ENCODE peak calls at places on chromosomes 2 and 18, in four cellular contexts. K, U, F and H are unnamed samples.

GRCh38 chr2:176002684-176003225 is 688 bp upstream of the LNPK start:
- DNase-seq in K (peak), U (no peak), F (peak), H (peak)

GRCh38 chr18:61322265-61322873 is 10.9 kb upstream of the CDH20 start:
- DNase-seq in K (peak), U (peak), F (peak), H (peak)

GRCh38 chr2:239575931-239576445 is 175.2 kb upstream of the HDAC4 start:
- DNase-seq in K (no peak), U (no peak), F (no peak), H (no peak)

GRCh38 chr18:3717626-3718025 is 267.7 kb downstream of the TGIF1 start:
- DNase-seq in K (no peak), U (peak), F (no peak), H (no peak)

GRCh38 chr2:25790074-25790473 is 88.2 kb downstream of the ASXL2 start:
- DNase-seq in K (no peak), U (no peak), F (no peak), H (no peak)

GRCh38 chr2:23235292-23235691 is 149.7 kb upstream of the KLHL29 start:
- DNase-seq in K (no peak), U (no peak), F (no peak), H (no peak)

GRCh38 chr2:99636432-99637034 is 146.7 kb upstream of the REV1 start:
- DNase-seq in K (no peak), U (peak), F (no peak), H (peak)

GRCh38 chr2:86412007-86412406 is 29.2 kb upstream of the KDM3A start:
- DNase-seq in K (no peak), U (no peak), F (no peak), H (no peak)

GRCh38 chr2:85132834-85133637 is at the start of gene TCF7L1:
- DNase-seq in K (peak), U (no peak), F (peak), H (peak)

GRCh38 chr2:218832520-218832919 is 917 bp upstream of the PRKAG3 start:
- DNase-seq in K (no peak), U (no peak), F (no peak), H (no peak)

GRCh38 chr18:9055185-9055584 is 47.3 kb upstream of the NDUFV2 start:
- DNase-seq in K (peak), U (no peak), F (peak), H (no peak)

GRCh38 chr18:77749189-77749588 is 499.5 kb downstream of the GALR1 start:
- DNase-seq in K (no peak), U (no peak), F (peak), H (no peak)

GRCh38 chr2:179344280-179344961 is 79.8 kb upstream of the SESTD1 start:
- DNase-seq in K (peak), U (no peak), F (peak), H (no peak)

DNA sequence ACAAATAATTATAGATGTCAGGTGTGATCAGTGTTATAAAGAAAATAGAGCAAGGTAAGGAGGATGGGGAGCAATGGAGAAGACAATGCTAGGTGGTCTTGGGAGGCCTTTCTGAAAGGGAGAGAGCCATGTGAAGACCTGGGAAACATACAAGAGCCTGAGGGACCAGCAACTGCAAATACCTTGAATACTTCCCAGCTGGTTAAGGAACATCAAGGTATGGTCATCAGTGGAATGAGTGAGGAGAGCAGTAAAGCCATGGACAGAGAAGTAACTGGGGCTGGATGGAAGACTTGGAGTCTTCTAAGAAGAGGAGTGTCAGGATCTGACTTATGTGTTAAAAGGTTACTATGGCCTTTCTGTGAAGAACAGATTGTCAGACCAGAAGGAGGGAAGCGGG is 22.6 kb upstream of the EXOC6B start:
- DNase-seq in K (no peak), U (no peak), F (no peak), H (no peak)
- H3K4me3 ChIP-seq in K (no peak), U (no peak), F (no peak), H (no peak)

GRCh38 chr2:65361623-65362022 is 70.8 kb downstream of the SPRED2 start:
- DNase-seq in K (no peak), U (no peak), F (no peak), H (no peak)

GRCh38 chr2:65357095-65357958 is 75.1 kb downstream of the SPRED2 start:
- DNase-seq in K (no peak), U (peak), F (no peak), H (no peak)

GRCh38 chr2:65360441-65360840 is 72.0 kb downstream of the SPRED2 start:
- DNase-seq in K (no peak), U (no peak), F (no peak), H (no peak)

GRCh38 chr2:65357959-65358294 is 74.5 kb downstream of the SPRED2 start:
- DNase-seq in K (no peak), U (no peak), F (no peak), H (no peak)

DNA sequence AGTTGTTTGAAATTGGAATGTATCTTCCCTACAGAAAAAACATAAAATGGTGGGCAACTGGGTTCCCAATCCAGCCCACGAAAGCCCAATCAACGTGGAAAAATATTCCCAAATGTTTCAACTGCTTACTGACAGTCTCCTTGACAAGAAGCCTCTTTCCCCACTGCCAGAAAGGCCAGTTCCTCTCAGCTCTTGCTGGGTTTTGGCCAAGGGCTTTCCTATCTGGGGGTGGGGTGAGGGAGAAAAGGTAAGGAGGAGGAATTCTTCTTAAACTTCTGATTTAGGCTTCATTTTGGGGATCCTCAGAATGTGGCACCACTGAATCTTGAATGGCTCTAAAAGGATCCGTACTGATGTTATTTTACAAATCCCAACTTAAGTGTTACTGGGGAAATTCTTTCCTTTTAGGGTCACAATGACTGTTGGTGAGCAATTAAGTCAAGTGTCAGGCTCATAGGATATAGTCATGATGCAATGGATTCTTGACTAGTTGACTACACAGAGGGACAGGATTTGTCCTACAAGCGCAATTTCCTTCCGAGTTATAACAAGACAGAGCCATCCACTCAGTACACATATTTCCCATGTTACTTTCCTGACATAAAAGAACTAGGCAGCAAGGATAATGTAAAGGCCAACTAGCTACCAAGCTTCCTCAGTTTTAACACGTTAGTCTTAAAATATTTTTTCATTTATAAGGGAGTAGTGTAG is 73.6 kb downstream of the SPRED2 start:
- DNase-seq in K (no peak), U (no peak), F (no peak), H (no peak)
- H3K4me3 ChIP-seq in K (no peak), U (no peak), F (no peak), H (no peak)

DNA sequence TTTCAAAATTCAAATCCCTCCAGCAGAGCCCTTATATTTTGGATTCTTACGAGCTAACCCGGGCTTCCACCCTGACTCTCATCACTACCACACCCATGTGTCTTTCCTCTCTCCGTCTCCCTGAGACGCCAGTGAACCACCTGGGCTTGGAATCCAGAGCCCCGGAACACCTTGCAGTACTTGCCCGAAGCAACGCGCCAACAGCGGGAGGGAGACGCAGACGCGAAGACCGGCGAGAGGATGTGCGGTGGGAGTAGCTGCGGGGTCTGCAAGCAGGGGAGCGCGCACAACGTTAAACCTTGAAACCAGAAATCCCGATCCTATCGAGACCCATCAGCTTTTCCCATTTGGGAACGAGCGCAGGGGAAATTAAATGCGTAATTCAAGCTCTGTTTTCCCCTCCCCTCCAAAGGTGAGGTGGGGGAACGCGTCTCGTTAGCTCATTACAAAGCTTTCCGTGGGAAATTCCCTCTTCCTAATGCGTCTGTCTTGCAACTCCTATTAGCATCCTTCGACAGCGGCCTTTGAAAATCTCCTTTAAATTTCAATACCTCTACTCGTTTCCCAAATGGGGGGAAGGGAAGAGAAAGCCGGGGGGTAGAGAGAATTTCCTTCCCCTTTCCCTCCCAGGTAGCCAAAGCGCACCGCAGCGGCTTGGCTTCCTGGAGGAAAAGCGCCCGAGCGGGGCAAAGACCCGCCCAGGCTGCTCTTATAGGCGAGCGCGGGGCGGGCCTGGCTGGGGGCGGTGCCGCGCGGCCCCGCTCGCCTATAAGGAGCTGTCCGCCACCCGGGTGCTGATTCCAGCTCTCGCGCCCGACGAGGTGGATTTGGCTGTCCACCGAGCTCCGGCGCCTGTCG is at the start of gene CNTNAP5:
- DNase-seq in K (peak), U (no peak), F (no peak), H (peak)
- H3K4me3 ChIP-seq in K (no peak), U (no peak), F (no peak), H (peak)

GRCh38 chr2:46701152-46701551 is 214.5 kb downstream of the MCFD2 start:
- DNase-seq in K (peak), U (no peak), F (no peak), H (no peak)
- H3K4me3 ChIP-seq in K (peak), U (no peak), F (peak), H (no peak)

DNA sequence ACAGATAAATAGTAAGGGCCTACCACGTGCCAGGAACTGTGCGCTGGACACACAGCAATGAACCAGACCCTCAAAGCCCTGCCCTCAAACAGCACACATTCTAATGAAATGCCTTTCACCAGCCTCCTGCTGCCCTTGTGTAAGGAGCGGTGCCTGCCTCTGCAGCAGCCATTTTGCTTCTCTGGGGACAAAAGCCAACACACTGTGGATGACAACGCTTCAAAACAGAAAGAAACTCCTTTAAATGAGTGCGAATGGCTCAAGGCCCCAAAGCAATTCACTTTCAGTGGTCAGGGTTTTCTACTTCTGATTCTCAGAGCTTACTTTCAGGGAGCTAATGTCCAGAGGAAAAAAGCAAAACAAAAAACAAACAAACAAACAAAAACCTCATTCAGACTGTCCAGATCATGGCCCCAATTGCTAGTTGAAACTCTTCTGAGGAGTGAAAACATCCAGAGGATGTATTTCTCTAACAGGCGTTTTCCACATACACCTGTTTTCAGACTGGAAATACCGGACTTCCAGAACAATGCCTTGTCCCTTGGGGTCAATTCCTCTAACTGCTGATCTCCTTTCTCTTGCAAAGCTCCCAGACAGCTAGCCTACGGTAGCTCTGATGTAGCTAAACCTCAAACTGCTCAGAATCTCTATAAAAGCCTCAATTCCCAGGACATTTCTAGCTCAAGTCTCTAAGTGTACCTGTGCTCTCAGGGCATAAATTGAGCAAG is 323.3 kb upstream of the ZNF521 start:
- DNase-seq in K (no peak), U (no peak), F (no peak), H (no peak)
- H3K4me3 ChIP-seq in K (no peak), U (no peak), F (no peak), H (no peak)

GRCh38 chr2:38599706-38600105 is 3.0 kb downstream of the HNRNPLL start:
- DNase-seq in K (no peak), U (no peak), F (no peak), H (no peak)

GRCh38 chr2:38601061-38601460 is 1.7 kb downstream of the HNRNPLL start:
- DNase-seq in K (no peak), U (no peak), F (no peak), H (no peak)

GRCh38 chr2:38598991-38599295 is 3.8 kb downstream of the HNRNPLL start:
- DNase-seq in K (peak), U (no peak), F (no peak), H (no peak)

GRCh38 chr2:38601463-38602135 is 1.1 kb downstream of the HNRNPLL start:
- DNase-seq in K (peak), U (peak), F (no peak), H (no peak)

DNA sequence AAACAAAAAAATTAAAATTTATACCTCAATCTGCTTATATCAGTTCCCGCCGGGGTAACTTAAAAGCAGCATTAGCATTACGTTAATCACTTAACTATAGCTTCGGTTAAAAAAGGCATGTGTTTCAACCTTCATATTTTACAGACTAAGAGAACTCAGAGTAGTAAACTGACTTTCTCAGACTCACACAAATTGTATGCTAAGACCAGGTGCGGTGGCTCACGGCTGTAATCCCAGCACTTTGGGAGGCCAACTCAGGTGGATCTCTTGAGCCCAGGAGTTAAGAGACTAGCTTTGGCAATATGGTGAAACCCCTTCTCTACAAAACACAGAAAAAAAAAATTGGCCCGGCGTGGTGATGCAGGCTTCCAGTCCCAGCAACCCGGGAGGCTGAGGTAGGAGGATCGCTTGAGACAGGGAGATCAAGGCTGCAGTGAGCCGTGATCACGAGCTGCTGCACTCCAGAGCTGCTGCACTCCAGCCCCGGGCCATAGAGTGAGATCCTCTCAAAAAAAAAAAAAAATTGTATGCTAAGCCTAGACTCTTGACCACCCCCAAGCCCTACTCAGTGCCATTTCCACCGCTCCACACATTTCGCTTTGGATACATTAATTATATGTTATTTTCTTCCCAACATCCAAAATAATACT is 2.4 kb downstream of the HNRNPLL start:
- DNase-seq in K (no peak), U (no peak), F (no peak), H (no peak)
- H3K4me3 ChIP-seq in K (peak), U (no peak), F (peak), H (no peak)

GRCh38 chr2:121969155-121969554 is 213.7 kb downstream of the TSN start:
- DNase-seq in K (peak), U (no peak), F (no peak), H (no peak)
- H3K4me3 ChIP-seq in K (no peak), U (no peak), F (no peak), H (no peak)

DNA sequence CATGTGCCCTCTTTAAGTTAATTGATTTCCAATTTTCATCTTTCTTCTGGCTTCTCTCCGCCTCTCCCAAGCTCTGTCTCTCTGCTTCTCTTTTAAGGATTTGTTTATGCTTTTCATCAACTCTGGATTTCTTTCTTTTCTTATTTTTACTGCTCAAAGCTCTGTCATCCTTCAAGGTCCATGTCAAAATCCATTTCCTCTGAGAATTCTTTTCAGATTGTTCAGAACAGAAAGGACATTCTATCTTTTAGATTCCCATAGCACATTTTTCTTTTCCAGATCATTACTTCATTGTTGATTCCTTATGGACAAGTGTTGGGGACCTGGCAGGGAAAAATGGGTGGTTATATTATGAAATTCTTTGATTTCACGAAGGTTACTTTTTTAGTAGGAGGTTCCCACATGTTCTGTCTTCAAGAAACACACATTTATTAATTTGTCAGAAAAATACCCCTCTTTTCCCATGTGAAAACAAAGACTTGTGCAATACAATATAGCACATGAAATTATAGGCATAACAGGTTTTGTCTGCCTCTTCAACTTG is 12.3 kb downstream of the PMAIP1 start:
- DNase-seq in K (no peak), U (no peak), F (no peak), H (no peak)
- H3K4me3 ChIP-seq in K (no peak), U (no peak), F (no peak), H (no peak)

GRCh38 chr18:44682871-44683221 is 2.2 kb downstream of the SETBP1 start:
- DNase-seq in K (peak), U (no peak), F (no peak), H (peak)
- H3K4me3 ChIP-seq in K (peak), U (no peak), F (no peak), H (no peak)

DNA sequence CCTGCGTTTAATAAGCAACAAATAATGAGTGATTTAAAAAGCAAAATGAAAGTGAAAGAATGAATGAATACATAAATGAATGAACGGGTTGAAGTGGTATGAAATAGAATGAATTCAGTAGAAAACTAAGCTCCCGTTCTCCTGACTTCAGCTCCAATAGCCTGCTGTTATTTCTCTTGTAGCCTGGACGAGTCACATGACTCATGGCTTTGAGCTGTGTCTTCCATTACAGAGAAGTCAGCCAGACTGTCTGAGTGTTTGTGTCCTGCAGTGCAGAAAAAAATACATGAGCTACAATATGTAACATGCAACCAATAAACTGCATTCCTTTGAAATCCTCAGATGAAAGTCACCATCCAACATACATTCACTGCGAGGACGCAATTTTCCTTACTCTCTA is 21.2 kb downstream of the SCG2 start:
- DNase-seq in K (peak), U (no peak), F (peak), H (peak)
- H3K4me3 ChIP-seq in K (peak), U (no peak), F (no peak), H (no peak)